ENCODE peak calls at places on chromosomes 5 and 9, in seven cellular contexts. One of them, this sample, is unnamed.

GRCh38 chr5:23223846-23224245 is 283.6 kb upstream of the PRDM9 start:
- DNase-seq in endothelial cell: no peak
- DNase-seq in psoas muscle: no peak
- DNase-seq in transverse colon: no peak
- DNase-seq in AG09309: no peak
- DNase-seq in A549: no peak
- DNase-seq in foreskin fibroblast: peak
- DNase-seq in this sample: no peak

GRCh38 chr9:127505396-127506116 is 54.2 kb downstream of the LRSAM1 start:
- DNase-seq in endothelial cell: peak
- DNase-seq in foreskin fibroblast: peak
- DNase-seq in transverse colon: no peak
- DNase-seq in A549: peak
- DNase-seq in AG09309: no peak
- DNase-seq in psoas muscle: no peak
- DNase-seq in this sample: peak

GRCh38 chr5:57878301-57878722 is 395.7 kb upstream of the ACTBL2 start:
- DNase-seq in foreskin fibroblast: no peak
- DNase-seq in transverse colon: no peak
- DNase-seq in A549: no peak
- DNase-seq in AG09309: no peak
- DNase-seq in endothelial cell: no peak
- DNase-seq in psoas muscle: no peak
- DNase-seq in this sample: no peak

GRCh38 chr9:97504381-97505216 is 3.1 kb downstream of the TMOD1 start:
- DNase-seq in AG09309: no peak
- DNase-seq in transverse colon: no peak
- DNase-seq in A549: no peak
- DNase-seq in endothelial cell: no peak
- DNase-seq in psoas muscle: no peak
- DNase-seq in foreskin fibroblast: peak
- DNase-seq in this sample: no peak

GRCh38 chr9:133733074-133733408 is 5.1 kb downstream of the SARDH start:
- DNase-seq in AG09309: no peak
- DNase-seq in foreskin fibroblast: no peak
- DNase-seq in transverse colon: no peak
- DNase-seq in A549: no peak
- DNase-seq in endothelial cell: no peak
- DNase-seq in psoas muscle: no peak
- DNase-seq in this sample: peak

GRCh38 chr5:1059884-1060263 is 51.3 kb downstream of the NKD2 start:
- DNase-seq in foreskin fibroblast: no peak
- DNase-seq in AG09309: no peak
- DNase-seq in A549: no peak
- DNase-seq in endothelial cell: no peak
- DNase-seq in psoas muscle: no peak
- DNase-seq in transverse colon: no peak
- DNase-seq in this sample: peak

GRCh38 chr5:136620016-136620419 is 254.7 kb upstream of the TRPC7 start:
- DNase-seq in transverse colon: no peak
- DNase-seq in endothelial cell: no peak
- DNase-seq in AG09309: no peak
- DNase-seq in foreskin fibroblast: peak
- DNase-seq in A549: no peak
- DNase-seq in psoas muscle: no peak
- DNase-seq in this sample: no peak

GRCh38 chr9:131854906-131855504 is 115.1 kb upstream of the RAPGEF1 start:
- DNase-seq in endothelial cell: no peak
- DNase-seq in psoas muscle: no peak
- DNase-seq in transverse colon: no peak
- DNase-seq in AG09309: peak
- DNase-seq in A549: no peak
- DNase-seq in foreskin fibroblast: peak
- DNase-seq in this sample: peak

GRCh38 chr5:173602423-173602822 is 14.0 kb downstream of the BOD1 start:
- DNase-seq in AG09309: peak
- DNase-seq in transverse colon: no peak
- DNase-seq in foreskin fibroblast: peak
- DNase-seq in psoas muscle: peak
- DNase-seq in A549: no peak
- DNase-seq in endothelial cell: no peak
- DNase-seq in this sample: no peak

GRCh38 chr9:71690058-71690691 is 78.1 kb downstream of the CEMIP2 start:
- DNase-seq in AG09309: no peak
- DNase-seq in transverse colon: no peak
- DNase-seq in endothelial cell: no peak
- DNase-seq in A549: no peak
- DNase-seq in psoas muscle: no peak
- DNase-seq in foreskin fibroblast: peak
- DNase-seq in this sample: no peak

GRCh38 chr5:177310332-177310731 is 1.4 kb downstream of the MXD3 start:
- DNase-seq in endothelial cell: no peak
- DNase-seq in psoas muscle: peak
- DNase-seq in AG09309: no peak
- DNase-seq in A549: no peak
- DNase-seq in transverse colon: no peak
- DNase-seq in foreskin fibroblast: no peak
- DNase-seq in this sample: no peak

GRCh38 chr9:96117398-96118060 is 184.4 kb downstream of the HSD17B3 start:
- DNase-seq in AG09309: no peak
- DNase-seq in A549: no peak
- DNase-seq in transverse colon: no peak
- DNase-seq in foreskin fibroblast: no peak
- DNase-seq in psoas muscle: no peak
- DNase-seq in endothelial cell: no peak
- DNase-seq in this sample: no peak

GRCh38 chr5:40507095-40507494 is 172.6 kb upstream of the PTGER4 start:
- DNase-seq in foreskin fibroblast: no peak
- DNase-seq in AG09309: no peak
- DNase-seq in endothelial cell: no peak
- DNase-seq in A549: no peak
- DNase-seq in transverse colon: no peak
- DNase-seq in psoas muscle: no peak
- DNase-seq in this sample: no peak
- TF ChIP-seq CTCF in foreskin fibroblast: no peak
- TF ChIP-seq CTCF in AG09309: peak
- TF ChIP-seq CTCF in endothelial cell: no peak
- TF ChIP-seq CTCF in A549: no peak
- TF ChIP-seq CTCF in transverse colon: no peak
- TF ChIP-seq CTCF in psoas muscle: no peak
- TF ChIP-seq CTCF in this sample: no peak

DNA sequence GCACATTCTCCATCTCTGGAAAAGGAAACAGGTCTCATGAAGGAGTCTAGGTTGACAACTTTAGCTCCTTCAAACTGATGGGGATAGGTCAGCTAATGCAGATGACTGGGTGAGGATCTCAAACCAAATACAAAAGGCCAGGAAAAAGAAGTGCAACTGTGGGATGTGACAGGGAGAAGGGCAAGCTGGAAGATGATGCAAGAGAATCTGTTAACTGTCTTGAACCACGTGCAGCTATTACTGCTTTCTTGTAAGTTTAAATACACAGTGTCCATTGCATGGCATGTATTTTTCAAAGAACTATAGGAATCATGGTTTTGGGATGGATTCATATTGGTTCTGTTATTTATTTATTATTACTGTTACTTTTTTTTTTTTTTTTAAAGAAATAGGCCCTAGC is 331.8 kb downstream of the NDUFS4 start:
- DNase-seq in transverse colon: no peak
- DNase-seq in psoas muscle: no peak
- DNase-seq in endothelial cell: no peak
- DNase-seq in AG09309: no peak
- DNase-seq in foreskin fibroblast: peak
- DNase-seq in A549: no peak
- DNase-seq in this sample: no peak
- TF ChIP-seq CTCF in transverse colon: no peak
- TF ChIP-seq CTCF in psoas muscle: no peak
- TF ChIP-seq CTCF in endothelial cell: no peak
- TF ChIP-seq CTCF in AG09309: no peak
- TF ChIP-seq CTCF in foreskin fibroblast: no peak
- TF ChIP-seq CTCF in A549: no peak
- TF ChIP-seq CTCF in this sample: no peak

DNA sequence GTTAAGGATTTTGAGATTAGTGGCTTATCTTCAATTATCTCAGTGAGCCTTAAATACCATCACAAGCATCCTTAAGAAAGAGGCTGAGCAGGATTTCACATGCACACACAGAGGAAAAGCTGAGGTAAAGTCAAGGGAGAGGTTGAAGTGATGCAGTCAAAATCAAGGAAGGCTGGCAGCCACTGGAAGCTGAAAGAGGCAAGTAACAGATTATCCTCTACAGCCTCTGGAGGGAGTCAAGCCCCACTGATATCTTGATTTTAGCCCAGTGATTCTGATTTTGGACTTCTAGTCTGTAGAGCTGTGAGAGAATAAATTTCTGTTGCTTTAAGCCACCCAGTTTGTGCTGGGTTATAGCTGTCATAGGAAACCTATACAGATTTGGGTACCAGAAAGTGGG is 80.1 kb downstream of the ANKRD31 start:
- DNase-seq in psoas muscle: no peak
- DNase-seq in endothelial cell: no peak
- DNase-seq in transverse colon: no peak
- DNase-seq in AG09309: no peak
- DNase-seq in foreskin fibroblast: peak
- DNase-seq in A549: no peak
- DNase-seq in this sample: no peak
- TF ChIP-seq CTCF in psoas muscle: no peak
- TF ChIP-seq CTCF in endothelial cell: no peak
- TF ChIP-seq CTCF in transverse colon: no peak
- TF ChIP-seq CTCF in AG09309: peak
- TF ChIP-seq CTCF in foreskin fibroblast: no peak
- TF ChIP-seq CTCF in A549: no peak
- TF ChIP-seq CTCF in this sample: no peak

GRCh38 chr9:130681769-130682489 is 11.7 kb upstream of the EXOSC2 start:
- DNase-seq in psoas muscle: no peak
- DNase-seq in endothelial cell: no peak
- DNase-seq in transverse colon: peak
- DNase-seq in AG09309: no peak
- DNase-seq in foreskin fibroblast: peak
- DNase-seq in A549: no peak
- DNase-seq in this sample: peak

GRCh38 chr9:130680836-130681768 is 12.5 kb upstream of the EXOSC2 start:
- DNase-seq in endothelial cell: peak
- DNase-seq in transverse colon: peak
- DNase-seq in psoas muscle: peak
- DNase-seq in AG09309: peak
- DNase-seq in foreskin fibroblast: peak
- DNase-seq in A549: peak
- DNase-seq in this sample: peak

GRCh38 chr9:130687615-130688014 is 6.0 kb upstream of the EXOSC2 start:
- DNase-seq in foreskin fibroblast: no peak
- DNase-seq in psoas muscle: no peak
- DNase-seq in transverse colon: no peak
- DNase-seq in AG09309: no peak
- DNase-seq in endothelial cell: no peak
- DNase-seq in A549: no peak
- DNase-seq in this sample: no peak

GRCh38 chr9:130685104-130685503 is 8.5 kb upstream of the EXOSC2 start:
- DNase-seq in psoas muscle: no peak
- DNase-seq in AG09309: no peak
- DNase-seq in transverse colon: no peak
- DNase-seq in foreskin fibroblast: no peak
- DNase-seq in A549: no peak
- DNase-seq in endothelial cell: no peak
- DNase-seq in this sample: no peak

DNA sequence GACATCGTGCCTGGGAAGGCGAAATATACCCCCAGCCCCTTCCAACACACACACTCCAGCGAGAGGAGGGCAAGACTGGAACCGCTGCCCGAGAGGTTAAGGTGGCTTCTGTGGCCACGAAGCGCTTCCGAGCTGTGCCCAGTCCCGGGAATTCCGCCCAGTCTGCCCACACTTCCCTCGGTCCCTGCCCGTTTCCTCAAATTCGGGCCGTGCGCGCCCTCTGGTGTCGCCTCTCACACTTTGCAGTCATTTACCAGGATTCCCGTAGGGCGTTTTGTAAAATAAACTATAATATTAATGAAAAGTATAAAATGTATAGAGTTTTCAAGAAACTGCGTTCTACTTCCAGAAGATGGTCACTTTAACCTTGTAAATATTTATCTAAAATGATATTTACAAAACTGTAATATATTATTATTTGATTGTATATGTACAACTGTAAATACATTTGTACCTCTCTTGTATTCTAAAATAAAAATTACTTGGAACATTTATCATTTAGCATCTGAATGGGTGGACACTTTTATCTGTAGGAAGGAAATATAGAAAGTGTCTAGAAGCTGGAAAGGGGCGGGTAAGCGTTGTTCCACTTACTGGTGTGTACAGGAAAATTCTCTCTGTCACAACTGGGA is 11.0 kb upstream of the EXOSC2 start:
- DNase-seq in A549: peak
- DNase-seq in endothelial cell: peak
- DNase-seq in foreskin fibroblast: peak
- DNase-seq in psoas muscle: peak
- DNase-seq in transverse colon: peak
- DNase-seq in AG09309: no peak
- DNase-seq in this sample: peak
- TF ChIP-seq CTCF in A549: peak
- TF ChIP-seq CTCF in endothelial cell: peak
- TF ChIP-seq CTCF in foreskin fibroblast: peak
- TF ChIP-seq CTCF in psoas muscle: peak
- TF ChIP-seq CTCF in transverse colon: peak
- TF ChIP-seq CTCF in AG09309: peak
- TF ChIP-seq CTCF in this sample: peak

DNA sequence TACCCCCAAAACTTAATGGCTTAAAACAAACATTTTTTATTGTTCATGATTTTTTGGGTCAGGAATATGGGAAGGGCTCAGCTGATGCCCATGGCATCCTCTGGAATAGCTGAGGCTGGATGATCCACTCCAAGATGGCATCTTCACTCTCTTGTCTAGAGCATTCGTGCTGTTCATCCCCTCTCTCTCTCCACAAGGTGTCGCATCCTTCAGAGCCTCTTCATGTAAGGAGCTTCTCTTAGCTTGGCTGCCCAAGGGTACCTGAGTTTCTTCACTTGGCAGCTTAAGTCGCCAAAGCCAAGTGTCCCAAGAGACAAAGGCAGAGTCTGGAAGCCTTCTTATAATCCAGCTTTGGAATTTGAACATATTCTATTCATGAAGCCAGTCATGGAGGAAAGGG is 294.7 kb downstream of the CHSY3 start:
- DNase-seq in foreskin fibroblast: peak
- DNase-seq in AG09309: no peak
- DNase-seq in transverse colon: no peak
- DNase-seq in psoas muscle: no peak
- DNase-seq in A549: peak
- DNase-seq in endothelial cell: no peak
- DNase-seq in this sample: no peak
- TF ChIP-seq CTCF in foreskin fibroblast: peak
- TF ChIP-seq CTCF in AG09309: peak
- TF ChIP-seq CTCF in transverse colon: no peak
- TF ChIP-seq CTCF in psoas muscle: peak
- TF ChIP-seq CTCF in A549: no peak
- TF ChIP-seq CTCF in endothelial cell: no peak
- TF ChIP-seq CTCF in this sample: no peak